ENCODE peak calls at places on chromosome 22, in five cellular contexts. W is left lobe of liver; R is left colon; A is aorta; C is activated CD8-positive, alpha-beta T cell treated with anti-CD3 and anti-CD28 coated beads for 36 hours. I is an unnamed sample.

GRCh38 chr22:40728731-40729189 is 49.5 kb downstream of the MCHR1 start:
- ATAC-seq in R (peak; percentile 21), C (peak; percentile 54), W (no peak), A (no peak), I (peak; percentile 57)

GRCh38 chr22:41512421-41513194 is 31.7 kb downstream of the POLR3H start:
- ATAC-seq in C (no peak), A (no peak), R (no peak), W (peak; percentile 77), I (peak; percentile 53)

GRCh38 chr22:31123292-31123602 is 481 bp downstream of the INPP5J start:
- ATAC-seq in W (no peak), R (peak; percentile 11), A (no peak), C (no peak), I (no peak)

GRCh38 chr22:43231724-43232034 is 44.7 kb upstream of the TTLL12 start:
- ATAC-seq in R (no peak), W (no peak), A (no peak), C (no peak), I (no peak)

GRCh38 chr22:40511604-40512003 is 124.9 kb downstream of the MRTFA start:
- ATAC-seq in A (peak; percentile 36), R (no peak), C (no peak), W (peak; percentile 30), I (no peak)

GRCh38 chr22:46195487-46196165 is 45.3 kb downstream of the PPARA start:
- ATAC-seq in W (peak; percentile 74), A (no peak), C (no peak), R (peak; percentile 79), I (no peak)

GRCh38 chr22:36293606-36294292 is 40.8 kb downstream of the APOL1 start:
- ATAC-seq in A (no peak), C (no peak), R (no peak), W (no peak), I (no peak)

GRCh38 chr22:36069368-36069767 is 40.7 kb upstream of the RBFOX2 start:
- ATAC-seq in R (no peak), C (no peak), A (no peak), W (no peak), I (no peak)

GRCh38 chr22:37287550-37287951 is 5.2 kb downstream of the CYTH4 start:
- ATAC-seq in A (no peak), W (no peak), C (peak; percentile 21), R (no peak), I (no peak)

GRCh38 chr22:36323855-36324331 is 63.9 kb downstream of the MYH9 start:
- ATAC-seq in R (no peak), A (peak; percentile 75), C (no peak), W (peak; percentile 27), I (peak; percentile 3)

GRCh38 chr22:30744224-30744623 is 49.5 kb downstream of the OSBP2 start:
- ATAC-seq in R (no peak), C (no peak), W (no peak), A (no peak), I (no peak)

GRCh38 chr22:49999901-50000586 is 12.5 kb downstream of the IL17REL start:
- ATAC-seq in R (no peak), A (no peak), C (no peak), W (no peak), I (peak; percentile 2)

GRCh38 chr22:17387356-17387755 is 18.1 kb downstream of the CECR2 start:
- ATAC-seq in R (no peak), W (no peak), A (no peak), C (no peak), I (no peak)

I was measured in esophagus mucosa.